ENCODE peak calls at places on chromosomes 11 and 22, in six cellular contexts. One of them, this sample, is unnamed.

GRCh38 chr11:38562562-38562961 is 1964.5 kb upstream of the RAG2 start:
- DNase-seq in mesenchymal stem cell: no peak
- DNase-seq in H9: no peak
- DNase-seq in H1: no peak
- DNase-seq in neuronal stem cell: no peak
- DNase-seq in IMR-90: no peak
- DNase-seq in this sample: no peak

GRCh38 chr11:109338131-109338530 is 83.9 kb upstream of the C11orf87 start:
- DNase-seq in H1: no peak
- DNase-seq in IMR-90: no peak
- DNase-seq in neuronal stem cell: no peak
- DNase-seq in H9: no peak
- DNase-seq in mesenchymal stem cell: no peak
- DNase-seq in this sample: no peak

GRCh38 chr11:86660011-86660595 is 12.3 kb downstream of the ME3 start:
- DNase-seq in neuronal stem cell: no peak
- DNase-seq in mesenchymal stem cell: peak; percentile 78
- DNase-seq in H9: no peak
- DNase-seq in IMR-90: peak; percentile 77
- DNase-seq in H1: no peak
- DNase-seq in this sample: no peak

GRCh38 chr11:44018127-44018521 is 29.7 kb upstream of the ACCSL start:
- DNase-seq in neuronal stem cell: no peak
- DNase-seq in mesenchymal stem cell: no peak
- DNase-seq in H1: no peak
- DNase-seq in H9: peak; percentile 22
- DNase-seq in IMR-90: no peak
- DNase-seq in this sample: no peak

GRCh38 chr22:30605449-30606110 is 1.4 kb upstream of the TCN2 start:
- DNase-seq in mesenchymal stem cell: peak; percentile 49
- DNase-seq in H1: no peak
- DNase-seq in IMR-90: peak; percentile 25
- DNase-seq in neuronal stem cell: no peak
- DNase-seq in H9: peak; percentile 60
- DNase-seq in this sample: peak; percentile 54

GRCh38 chr22:45240810-45241631 is at the start of gene KIAA0930:
- DNase-seq in IMR-90: peak; percentile 68
- DNase-seq in H1: no peak
- DNase-seq in H9: peak; percentile 90
- DNase-seq in mesenchymal stem cell: peak; percentile 74
- DNase-seq in neuronal stem cell: peak; percentile 82
- DNase-seq in this sample: peak; percentile 76

GRCh38 chr11:13007702-13008435 is 1.2 kb upstream of the RASSF10 start:
- DNase-seq in mesenchymal stem cell: no peak
- DNase-seq in H1: no peak
- DNase-seq in IMR-90: no peak
- DNase-seq in neuronal stem cell: no peak
- DNase-seq in H9: no peak
- DNase-seq in this sample: peak; percentile 10

GRCh38 chr11:112724194-112724790 is 236.9 kb upstream of the NCAM1 start:
- DNase-seq in IMR-90: no peak
- DNase-seq in mesenchymal stem cell: no peak
- DNase-seq in H1: no peak
- DNase-seq in neuronal stem cell: no peak
- DNase-seq in H9: no peak
- DNase-seq in this sample: no peak

GRCh38 chr11:17978553-17979287 is 34.1 kb downstream of the SERGEF start:
- DNase-seq in H1: no peak
- DNase-seq in H9: peak; percentile 75
- DNase-seq in IMR-90: peak; percentile 53
- DNase-seq in neuronal stem cell: peak; percentile 39
- DNase-seq in mesenchymal stem cell: peak; percentile 57
- DNase-seq in this sample: peak; percentile 75

GRCh38 chr11:44316388-44317240 is 6.7 kb upstream of the ALX4 start:
- DNase-seq in mesenchymal stem cell: no peak
- DNase-seq in neuronal stem cell: no peak
- DNase-seq in IMR-90: no peak
- DNase-seq in H1: no peak
- DNase-seq in H9: no peak
- DNase-seq in this sample: no peak

DNA sequence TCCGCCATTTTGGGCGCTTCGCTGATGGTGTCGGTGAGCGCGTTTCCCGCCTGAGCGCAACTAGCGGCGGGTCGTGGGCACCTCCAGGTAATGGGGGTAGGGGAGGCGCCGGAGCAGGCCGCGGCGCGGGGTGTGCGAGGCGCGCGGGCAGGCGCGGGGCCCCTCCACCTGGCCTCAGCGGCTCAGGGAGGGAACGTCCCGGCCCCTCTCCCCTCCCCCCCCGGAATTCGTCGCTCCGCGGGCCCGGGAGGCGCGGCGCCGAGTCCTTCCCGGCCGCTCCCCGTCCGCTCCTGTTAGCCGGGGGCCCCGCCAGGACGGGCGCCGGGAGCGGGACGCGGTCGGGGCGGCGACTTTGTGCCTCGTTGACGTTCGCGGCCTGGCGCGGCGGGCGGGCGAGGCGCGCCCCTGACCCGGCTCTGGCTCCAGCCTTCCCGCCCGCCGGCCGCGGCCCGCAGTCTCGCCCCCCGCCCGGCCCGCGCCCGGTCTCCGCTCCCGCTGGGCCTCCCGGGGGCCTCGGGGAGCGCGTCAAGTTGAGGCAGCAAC is at the start of gene PPP6R3:
- DNase-seq in IMR-90: no peak
- DNase-seq in H9: no peak
- DNase-seq in H1: no peak
- DNase-seq in neuronal stem cell: no peak
- DNase-seq in mesenchymal stem cell: no peak
- DNase-seq in this sample: no peak
- H3K18ac ChIP-seq in IMR-90: no peak within 1 kb of the TSS
- H3K18ac ChIP-seq in H9: peak within 1 kb of the TSS; percentile 98
- H3K18ac ChIP-seq in H1: peak within 1 kb of the TSS; percentile 71
- H3K18ac ChIP-seq in neuronal stem cell: peak within 1 kb of the TSS; percentile 97
- H3K18ac ChIP-seq in mesenchymal stem cell: peak within 1 kb of the TSS; percentile 76
- H3K18ac ChIP-seq in this sample: peak within 1 kb of the TSS; percentile 99

GRCh38 chr11:15145635-15146034 is 30.9 kb downstream of the INSC start:
- DNase-seq in H1: no peak
- DNase-seq in mesenchymal stem cell: no peak
- DNase-seq in neuronal stem cell: no peak
- DNase-seq in IMR-90: no peak
- DNase-seq in H9: no peak
- DNase-seq in this sample: peak; percentile 45

GRCh38 chr11:15150507-15150906 is 35.8 kb downstream of the INSC start:
- DNase-seq in neuronal stem cell: no peak
- DNase-seq in H1: no peak
- DNase-seq in IMR-90: no peak
- DNase-seq in H9: no peak
- DNase-seq in mesenchymal stem cell: no peak
- DNase-seq in this sample: no peak

GRCh38 chr11:15146271-15147003 is 31.7 kb downstream of the INSC start:
- DNase-seq in mesenchymal stem cell: no peak
- DNase-seq in H9: no peak
- DNase-seq in neuronal stem cell: no peak
- DNase-seq in IMR-90: peak; percentile 59
- DNase-seq in H1: no peak
- DNase-seq in this sample: peak; percentile 31

GRCh38 chr11:15149050-15149449 is 34.3 kb downstream of the INSC start:
- DNase-seq in neuronal stem cell: no peak
- DNase-seq in H1: no peak
- DNase-seq in H9: no peak
- DNase-seq in IMR-90: no peak
- DNase-seq in mesenchymal stem cell: no peak
- DNase-seq in this sample: no peak

GRCh38 chr11:15148181-15148580 is 33.5 kb downstream of the INSC start:
- DNase-seq in mesenchymal stem cell: no peak
- DNase-seq in H1: no peak
- DNase-seq in H9: no peak
- DNase-seq in neuronal stem cell: no peak
- DNase-seq in IMR-90: peak; percentile 56
- DNase-seq in this sample: no peak
- H4K8ac ChIP-seq in mesenchymal stem cell: no peak overlapping the region
- H4K8ac ChIP-seq in H1: no peak overlapping the region
- H4K8ac ChIP-seq in H9: no peak overlapping the region
- H4K8ac ChIP-seq in neuronal stem cell: no peak overlapping the region
- H4K8ac ChIP-seq in IMR-90: no peak overlapping the region
- H4K8ac ChIP-seq in this sample: no peak overlapping the region

GRCh38 chr11:104092744-104093143 is 56.3 kb downstream of the DDI1 start:
- DNase-seq in H9: no peak
- DNase-seq in mesenchymal stem cell: no peak
- DNase-seq in IMR-90: no peak
- DNase-seq in neuronal stem cell: no peak
- DNase-seq in H1: no peak
- DNase-seq in this sample: no peak
- H2BK120ac ChIP-seq in H9: no peak overlapping the region
- H2BK120ac ChIP-seq in mesenchymal stem cell: no peak overlapping the region
- H2BK120ac ChIP-seq in IMR-90: no peak overlapping the region
- H2BK120ac ChIP-seq in neuronal stem cell: no peak overlapping the region
- H2BK120ac ChIP-seq in H1: no peak overlapping the region
- H2BK120ac ChIP-seq in this sample: no peak overlapping the region

GRCh38 chr11:46350695-46351094 is 3.4 kb downstream of the DGKZ start:
- DNase-seq in mesenchymal stem cell: no peak
- DNase-seq in H1: no peak
- DNase-seq in neuronal stem cell: no peak
- DNase-seq in IMR-90: no peak
- DNase-seq in H9: no peak
- DNase-seq in this sample: no peak
- H3K18ac ChIP-seq in mesenchymal stem cell: no peak overlapping the region
- H3K18ac ChIP-seq in H1: no peak overlapping the region
- H3K18ac ChIP-seq in neuronal stem cell: no peak overlapping the region
- H3K18ac ChIP-seq in IMR-90: no peak overlapping the region
- H3K18ac ChIP-seq in H9: no peak overlapping the region
- H3K18ac ChIP-seq in this sample: no peak overlapping the region

DNA sequence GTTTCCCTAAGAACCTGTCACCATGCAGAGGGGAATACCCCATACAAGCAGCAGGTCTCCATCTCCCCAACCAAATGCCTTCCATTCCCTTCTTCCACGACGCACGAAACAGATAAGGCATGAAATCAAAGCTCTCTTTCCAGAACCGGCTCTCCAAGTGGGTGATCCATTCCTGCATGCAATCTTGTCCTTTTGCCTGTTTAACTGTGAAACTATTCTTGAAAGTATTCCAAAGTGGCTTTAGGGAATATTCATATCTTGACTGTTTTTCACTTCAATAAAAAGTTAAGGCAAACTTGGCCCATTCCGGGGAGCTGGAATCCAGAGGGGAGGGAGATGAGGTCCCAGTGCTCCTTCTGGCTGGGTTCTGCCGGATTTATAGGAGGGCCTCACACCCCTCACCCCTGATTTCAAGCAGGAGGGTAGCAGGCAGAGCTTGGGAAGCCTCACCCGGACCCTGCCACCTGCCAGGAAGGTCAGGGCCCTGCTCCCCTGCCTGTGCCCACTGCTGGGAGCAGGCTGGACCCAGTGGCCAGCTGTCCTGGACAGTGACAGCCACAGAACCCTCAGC is 60.9 kb downstream of the SCGB1A1 start:
- DNase-seq in H1: no peak
- DNase-seq in IMR-90: no peak
- DNase-seq in H9: no peak
- DNase-seq in mesenchymal stem cell: no peak
- DNase-seq in neuronal stem cell: no peak
- DNase-seq in this sample: no peak
- H4K8ac ChIP-seq in H1: no peak overlapping the region
- H4K8ac ChIP-seq in IMR-90: no peak overlapping the region
- H4K8ac ChIP-seq in H9: no peak overlapping the region
- H4K8ac ChIP-seq in mesenchymal stem cell: peak overlapping the region; percentile 10
- H4K8ac ChIP-seq in neuronal stem cell: no peak overlapping the region
- H4K8ac ChIP-seq in this sample: no peak overlapping the region

DNA sequence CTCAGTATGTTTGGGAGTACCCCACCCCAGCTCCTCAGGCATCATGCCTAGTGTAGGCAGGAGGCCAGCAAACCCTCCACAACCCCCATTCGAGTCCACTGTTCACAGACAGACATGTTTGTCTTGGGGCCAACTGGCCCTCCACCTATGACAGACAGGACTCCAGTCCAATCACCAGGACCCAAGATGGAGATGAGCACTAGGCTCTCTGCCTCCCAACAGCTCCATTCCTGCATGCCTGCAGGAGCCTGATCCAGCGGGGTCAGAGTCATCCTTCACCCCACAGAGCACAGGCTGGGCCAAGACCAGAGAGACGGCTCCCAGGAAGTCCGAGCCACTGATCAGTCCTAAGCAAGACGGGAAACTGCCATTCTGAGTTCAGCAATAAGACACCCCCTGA is 39.6 kb downstream of the RPL27A start:
- DNase-seq in neuronal stem cell: no peak
- DNase-seq in H9: no peak
- DNase-seq in mesenchymal stem cell: peak; percentile 77
- DNase-seq in IMR-90: peak; percentile 56
- DNase-seq in H1: no peak
- DNase-seq in this sample: peak; percentile 84
- H2BK120ac ChIP-seq in neuronal stem cell: no peak overlapping the region
- H2BK120ac ChIP-seq in H9: no peak overlapping the region
- H2BK120ac ChIP-seq in mesenchymal stem cell: peak overlapping the region; percentile 69
- H2BK120ac ChIP-seq in IMR-90: peak overlapping the region; percentile 99
- H2BK120ac ChIP-seq in H1: no peak overlapping the region
- H2BK120ac ChIP-seq in this sample: no peak overlapping the region

DNA sequence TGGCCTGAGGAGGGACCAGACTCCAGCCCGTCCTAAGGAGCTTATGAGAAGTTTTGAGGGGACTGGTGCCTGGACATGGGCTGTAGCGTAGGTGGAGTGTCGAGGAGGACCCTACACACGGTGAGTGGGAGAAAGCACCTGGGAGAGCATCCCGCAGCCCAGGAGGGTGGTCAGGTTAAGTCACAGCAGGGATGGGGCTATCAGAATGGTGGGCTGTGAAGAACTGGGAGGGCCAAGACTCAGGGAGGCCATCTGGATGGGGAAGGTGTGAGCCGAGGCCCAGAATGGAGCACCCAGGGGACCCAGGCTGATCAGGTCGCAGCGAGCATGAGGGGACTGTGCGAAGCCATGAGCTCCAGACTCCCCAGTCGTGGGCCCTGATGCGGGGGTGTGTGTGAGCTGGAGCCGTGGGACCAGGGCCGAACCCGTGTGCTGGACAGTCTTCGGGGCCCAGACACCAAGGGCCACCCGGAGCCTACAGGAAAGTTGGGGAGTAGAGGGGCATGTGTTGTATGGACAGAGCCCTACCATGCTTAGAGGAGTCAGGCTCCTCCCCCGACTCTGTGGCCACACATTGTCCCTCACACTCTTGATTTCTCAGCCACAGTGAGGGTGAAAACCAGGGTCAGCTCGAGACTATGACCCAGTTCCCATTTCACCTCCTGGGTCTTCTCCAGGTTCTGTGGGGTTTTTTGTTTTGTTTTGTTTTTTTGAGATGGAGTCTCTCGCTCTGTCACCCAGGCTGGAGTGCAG is 54.3 kb downstream of the BCR start:
- DNase-seq in neuronal stem cell: no peak
- DNase-seq in IMR-90: no peak
- DNase-seq in H9: no peak
- DNase-seq in H1: no peak
- DNase-seq in mesenchymal stem cell: no peak
- DNase-seq in this sample: no peak
- H3K18ac ChIP-seq in neuronal stem cell: peak overlapping the region; percentile 79
- H3K18ac ChIP-seq in IMR-90: no peak overlapping the region
- H3K18ac ChIP-seq in H9: no peak overlapping the region
- H3K18ac ChIP-seq in H1: peak overlapping the region; percentile 43
- H3K18ac ChIP-seq in mesenchymal stem cell: no peak overlapping the region
- H3K18ac ChIP-seq in this sample: no peak overlapping the region

This sample was measured in mesendoderm.